ENCODE peak calls at places on chromosomes 12 and 14, in nine cellular contexts. S is GM13977, K is GM12878, E is lower leg skin, C is HepG2, B is heart left ventricle, X is upper lobe of left lung, Q is AG10803, G is GM06990. Z is an unnamed sample.

GRCh38 chr14:69580009-69580577 is 5.4 kb upstream of the CCDC177 start:
- DNase-seq in S (no peak), X (no peak), K (no peak), C (peak; percentile 95), E (no peak), G (no peak), B (no peak), Q (peak; percentile 88), Z (peak; percentile 77)

GRCh38 chr14:63343878-63344277 is 25.1 kb upstream of the GPHB5 start:
- DNase-seq in B (no peak), G (no peak), Q (no peak), X (no peak), K (no peak), S (no peak), C (no peak), E (no peak), Z (no peak)

GRCh38 chr12:57525615-57526383 is 3.2 kb downstream of the MBD6 start:
- DNase-seq in K (no peak), X (no peak), S (no peak), Q (no peak), G (no peak), B (no peak), E (no peak), C (no peak), Z (no peak)

GRCh38 chr12:103571286-103571685 is 15.8 kb upstream of the STAB2 start:
- DNase-seq in X (no peak), B (peak; percentile 60), C (peak; percentile 16), G (no peak), E (no peak), S (no peak), Q (no peak), K (no peak), Z (no peak)

GRCh38 chr12:42336286-42336685 is 10.3 kb downstream of the PPHLN1 start:
- DNase-seq in S (no peak), X (no peak), C (no peak), G (no peak), Q (no peak), E (no peak), B (no peak), K (no peak), Z (no peak)

GRCh38 chr14:64503184-64503433 is 529 bp downstream of the ZBTB25 start:
- DNase-seq in E (peak; percentile 89), S (no peak), X (no peak), K (no peak), Q (peak; percentile 12), B (no peak), G (no peak), C (no peak), Z (no peak)

GRCh38 chr12:115294443-115295133 is 610.6 kb upstream of the TBX3 start:
- DNase-seq in K (no peak), X (no peak), Q (no peak), C (no peak), G (no peak), B (no peak), E (no peak), S (no peak), Z (no peak)

GRCh38 chr12:99253068-99253467 is 394.5 kb upstream of the GARIN6 start:
- DNase-seq in Q (no peak), E (no peak), S (no peak), X (no peak), K (no peak), B (no peak), G (no peak), C (peak; percentile 7), Z (no peak)

GRCh38 chr12:105977256-105978051 is 161.3 kb downstream of the NUAK1 start:
- DNase-seq in E (no peak), C (no peak), S (no peak), B (no peak), Q (peak; percentile 93), X (no peak), G (no peak), K (no peak), Z (no peak)

GRCh38 chr14:57089901-57090300 is 178.8 kb downstream of the EXOC5 start:
- DNase-seq in S (no peak), K (no peak), X (no peak), E (no peak), G (no peak), Q (no peak), B (no peak), C (no peak), Z (no peak)

GRCh38 chr12:1936406-1937320 is 18.2 kb upstream of the CACNA2D4 start:
- DNase-seq in G (no peak), S (no peak), B (no peak), Q (peak; percentile 59), E (no peak), K (no peak), X (peak; percentile 84), C (no peak), Z (peak; percentile 94)

GRCh38 chr12:95339086-95339788 is 121.6 kb downstream of the VEZT start:
- DNase-seq in G (no peak), X (no peak), Q (peak; percentile 42), K (no peak), B (no peak), E (no peak), C (no peak), S (no peak), Z (no peak)

GRCh38 chr14:58426819-58427288 is 477 bp downstream of the TIMM9 start:
- DNase-seq in C (peak; percentile 56), B (peak; percentile 80), Q (peak; percentile 71), G (peak; percentile 80), X (peak; percentile 33), K (no peak), E (peak; percentile 87), S (peak; percentile 55), Z (peak; percentile 59)

GRCh38 chr12:122139941-122140340 is 34.1 kb downstream of the IL31 start:
- DNase-seq in Q (no peak), S (no peak), E (no peak), G (no peak), X (no peak), C (no peak), K (no peak), B (no peak), Z (no peak)

GRCh38 chr12:122064780-122065588 is 13.6 kb upstream of the MLXIP start:
- DNase-seq in Q (peak; percentile 82), E (no peak), X (no peak), K (no peak), S (no peak), G (no peak), C (peak; percentile 69), B (peak; percentile 79), Z (no peak)

GRCh38 chr12:27332407-27333310 is at the start of gene BMAL2:
- DNase-seq in C (peak; percentile 20), G (peak; percentile 81), Q (peak; percentile 26), X (peak; percentile 35), K (no peak), E (no peak), S (peak; percentile 81), B (peak; percentile 68), Z (no peak)

GRCh38 chr12:109582636-109583035 is 9.0 kb downstream of the MVK start:
- DNase-seq in E (no peak), B (peak; percentile 44), C (peak; percentile 39), S (no peak), X (peak; percentile 91), Q (no peak), G (no peak), K (no peak), Z (no peak)

GRCh38 chr12:14185441-14186192 is 179.9 kb upstream of the ATF7IP start:
- DNase-seq in X (no peak), G (peak; percentile 28), Q (peak; percentile 38), S (peak; percentile 45), K (no peak), C (peak; percentile 26), E (no peak), B (no peak), Z (peak; percentile 47)
- TF ChIP-seq CTCF in X (peak; percentile 48), G (peak; percentile 83), Q (peak; percentile 79), S (peak; percentile 80), K (peak; percentile 85), C (peak; percentile 65), E (no peak), B (peak; percentile 55), Z (peak; percentile 43)

GRCh38 chr12:124804011-124804621 is 59.5 kb downstream of the SCARB1 start:
- DNase-seq in X (peak; percentile 65), B (no peak), Q (peak; percentile 46), C (peak; percentile 63), G (no peak), K (no peak), S (no peak), E (no peak), Z (peak; percentile 88)
- TF ChIP-seq CTCF in X (no peak), B (no peak), Q (no peak), C (peak; percentile 5), G (no peak), K (no peak), S (no peak), E (no peak), Z (no peak)

DNA sequence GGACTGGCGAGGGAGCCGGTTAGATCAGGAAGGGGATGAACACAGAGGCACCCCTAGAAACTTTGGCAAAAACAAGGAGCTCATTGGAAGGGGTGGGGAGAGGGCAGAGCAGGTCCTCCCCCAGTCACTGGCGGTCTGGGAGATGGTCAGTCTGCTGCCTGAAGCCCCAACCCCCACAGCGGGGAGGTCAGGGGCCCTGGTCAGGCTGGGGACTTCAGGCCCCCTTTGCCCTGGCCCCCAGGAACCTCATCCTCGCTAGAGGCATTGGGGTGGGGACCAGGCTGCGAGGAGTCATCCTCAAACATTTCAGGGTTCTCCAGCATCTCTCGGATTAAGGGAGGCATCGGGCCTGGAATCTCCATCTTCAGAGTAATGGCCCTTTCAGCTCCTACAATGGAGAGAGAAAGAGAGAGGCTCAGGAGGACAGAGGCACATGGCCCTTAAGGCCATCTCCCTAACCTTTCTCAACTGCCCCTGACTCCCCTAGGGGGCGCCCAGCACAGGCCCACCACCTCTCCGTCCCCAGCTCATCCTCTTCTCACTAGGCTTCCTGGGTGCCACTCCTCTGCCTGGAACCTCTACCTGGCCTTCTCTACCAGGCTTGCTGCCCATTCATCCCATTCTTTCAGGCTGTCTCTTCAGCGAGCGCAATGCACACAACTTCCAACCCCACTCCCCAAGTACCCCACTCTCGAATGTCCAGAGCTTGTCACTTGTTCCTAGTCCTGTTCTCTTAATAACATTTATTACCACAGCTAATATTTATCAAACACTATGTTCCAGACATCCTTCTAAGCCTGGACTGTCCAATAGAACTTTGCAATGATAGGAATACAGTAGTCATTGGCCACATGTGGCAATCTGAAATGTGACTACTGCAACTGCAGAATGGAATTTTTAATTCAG is 4.7 kb upstream of the ITGB7 start:
- DNase-seq in S (no peak), X (no peak), Q (no peak), E (no peak), B (no peak), K (no peak), C (no peak), G (no peak), Z (no peak)
- TF ChIP-seq CTCF in S (peak; percentile 71), X (no peak), Q (peak; percentile 30), E (no peak), B (no peak), K (peak; percentile 57), C (peak; percentile 68), G (peak; percentile 73), Z (peak; percentile 9)

DNA sequence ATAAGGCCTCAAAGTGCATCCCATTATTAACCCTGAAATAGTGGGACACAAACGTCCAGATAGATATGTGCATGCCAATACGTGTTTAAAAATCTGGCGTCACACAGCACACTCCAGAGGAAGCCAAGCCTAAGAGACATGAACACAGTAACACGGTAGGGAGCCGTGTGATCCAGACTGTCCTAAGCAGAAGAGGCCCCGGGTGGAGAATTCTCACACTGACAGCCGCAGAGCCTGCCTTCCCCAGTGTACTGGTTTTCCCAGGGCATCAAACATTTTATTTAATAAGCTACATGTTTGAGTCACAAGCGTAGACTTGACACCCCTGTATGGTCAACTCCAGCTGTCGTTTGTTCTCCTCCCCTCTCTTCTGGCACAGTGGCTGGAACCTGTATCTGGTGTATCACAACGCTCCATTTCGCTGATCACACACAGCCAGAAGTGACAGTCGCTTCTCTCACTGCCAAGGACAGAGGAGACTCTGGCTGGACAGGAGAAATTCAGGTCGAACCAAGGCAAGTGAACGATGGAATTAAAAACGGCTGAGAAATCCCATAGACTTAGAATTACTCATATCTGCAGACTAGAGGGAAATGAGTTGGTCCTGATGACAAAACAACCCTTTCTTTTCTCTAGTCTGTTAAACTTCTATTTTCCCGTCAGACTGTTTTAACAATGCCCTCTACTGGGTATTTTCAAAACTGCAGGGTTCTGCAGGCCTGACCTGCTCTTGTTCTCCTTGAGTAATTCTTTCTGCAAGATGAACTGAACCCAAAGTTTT is 359.9 kb downstream of the RGS6 start:
- DNase-seq in E (no peak), X (no peak), Q (peak; percentile 40), K (peak; percentile 31), G (peak; percentile 25), S (peak; percentile 62), B (no peak), C (peak; percentile 24), Z (peak; percentile 61)
- TF ChIP-seq CTCF in E (no peak), X (peak; percentile 60), Q (peak; percentile 61), K (peak; percentile 68), G (peak; percentile 71), S (peak; percentile 60), B (peak; percentile 75), C (peak; percentile 59), Z (peak; percentile 70)

Z was measured in adrenal gland.